ENCODE peak calls at places on chromosomes 6 and 20, in eight cellular contexts. E, F, H, G, C, O, A and L are unnamed samples.

GRCh38 chr6:150830409-150831165 is 34.9 kb upstream of the MTHFD1L start:
- DNase-seq in E (no peak), F (no peak), H (no peak), G (no peak), C (peak; percentile 29), O (no peak), A (peak; percentile 5), L (no peak)

GRCh38 chr20:19913927-19914614 is 103.1 kb upstream of the NAA20 start:
- DNase-seq in E (no peak), F (no peak), H (no peak), G (no peak), C (peak; percentile 66), O (no peak), A (no peak), L (peak; percentile 28)

GRCh38 chr6:121222656-121223055 is 111.6 kb downstream of the TBC1D32 start:
- DNase-seq in E (no peak), F (no peak), H (no peak), G (no peak), C (peak; percentile 86), O (no peak), A (peak; percentile 74), L (no peak)

GRCh38 chr20:32089637-32090330 is 19.7 kb upstream of the TM9SF4 start:
- DNase-seq in E (no peak), F (no peak), H (no peak), G (no peak), C (no peak), O (no peak), A (no peak), L (no peak)

GRCh38 chr20:38873050-38873581 is 53.1 kb upstream of the FAM83D start:
- DNase-seq in E (no peak), F (peak; percentile 78), H (peak; percentile 79), G (no peak), C (no peak), O (peak; percentile 48), A (no peak), L (peak; percentile 78)

GRCh38 chr6:165244524-165245247 is 64.7 kb downstream of the C6orf118 start:
- DNase-seq in E (no peak), F (no peak), H (no peak), G (no peak), C (no peak), O (no peak), A (no peak), L (no peak)

GRCh38 chr20:17681741-17682102 is 320 bp downstream of the RRBP1 start:
- DNase-seq in E (no peak), F (no peak), H (no peak), G (no peak), C (no peak), O (no peak), A (no peak), L (peak; percentile 53)

GRCh38 chr6:99458319-99458718 is 33.2 kb upstream of the PNISR start:
- DNase-seq in E (peak; percentile 45), F (no peak), H (no peak), G (no peak), C (peak; percentile 55), O (no peak), A (peak; percentile 40), L (no peak)

GRCh38 chr6:167399599-167399998 is 74.7 kb downstream of the TTLL2 start:
- DNase-seq in E (no peak), F (no peak), H (no peak), G (no peak), C (no peak), O (no peak), A (no peak), L (no peak)

DNA sequence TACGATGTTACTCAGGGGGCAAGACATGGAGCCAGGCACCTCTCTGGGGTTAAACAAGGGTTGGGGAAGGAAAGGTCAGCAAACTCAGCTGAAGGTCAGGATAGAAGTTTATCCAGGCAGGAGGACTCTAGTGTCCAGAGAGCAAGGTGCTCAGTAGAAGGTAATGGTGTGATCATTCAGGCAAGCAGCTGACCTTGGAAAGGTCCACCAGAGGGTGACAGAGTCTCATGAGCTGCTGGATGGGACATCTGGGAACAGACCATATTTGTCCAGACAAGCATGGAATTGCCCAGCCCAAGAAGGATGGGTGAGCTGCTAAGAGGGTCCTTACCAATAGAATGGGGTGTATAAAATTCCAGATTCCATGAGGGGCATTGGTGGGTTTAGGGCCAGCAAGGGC is 89.5 kb downstream of the MAP3K7 start:
- DNase-seq in E (no peak), F (no peak), H (no peak), G (no peak), C (no peak), O (no peak), A (no peak), L (no peak)
- TF ChIP-seq CTCF in E (no peak), F (no peak), H (no peak), G (no peak), C (no peak), O (no peak), A (no peak), L (no peak)

GRCh38 chr20:8020314-8021079 is 936 bp upstream of the TMX4 start:
- DNase-seq in E (no peak), F (peak; percentile 23), H (peak; percentile 26), G (no peak), C (no peak), O (no peak), A (no peak), L (peak; percentile 43)

GRCh38 chr20:8019998-8020247 is 362 bp upstream of the TMX4 start:
- DNase-seq in E (no peak), F (no peak), H (no peak), G (no peak), C (no peak), O (no peak), A (no peak), L (no peak)

GRCh38 chr20:8021541-8022269 is 2.1 kb upstream of the TMX4 start:
- DNase-seq in E (no peak), F (no peak), H (no peak), G (peak; percentile 44), C (peak; percentile 18), O (no peak), A (no peak), L (no peak)

GRCh38 chr20:8019178-8019997 is at the start of gene TMX4:
- DNase-seq in E (peak; percentile 85), F (peak; percentile 93), H (peak; percentile 93), G (peak; percentile 99), C (peak; percentile 96), O (peak; percentile 85), A (peak; percentile 94), L (peak; percentile 96)

GRCh38 chr20:8018928-8019177 is 708 bp downstream of the TMX4 start:
- DNase-seq in E (no peak), F (no peak), H (no peak), G (no peak), C (no peak), O (no peak), A (no peak), L (no peak)
- TF ChIP-seq CTCF in E (peak; percentile 4), F (no peak), H (no peak), G (no peak), C (no peak), O (no peak), A (no peak), L (peak; percentile 24)

DNA sequence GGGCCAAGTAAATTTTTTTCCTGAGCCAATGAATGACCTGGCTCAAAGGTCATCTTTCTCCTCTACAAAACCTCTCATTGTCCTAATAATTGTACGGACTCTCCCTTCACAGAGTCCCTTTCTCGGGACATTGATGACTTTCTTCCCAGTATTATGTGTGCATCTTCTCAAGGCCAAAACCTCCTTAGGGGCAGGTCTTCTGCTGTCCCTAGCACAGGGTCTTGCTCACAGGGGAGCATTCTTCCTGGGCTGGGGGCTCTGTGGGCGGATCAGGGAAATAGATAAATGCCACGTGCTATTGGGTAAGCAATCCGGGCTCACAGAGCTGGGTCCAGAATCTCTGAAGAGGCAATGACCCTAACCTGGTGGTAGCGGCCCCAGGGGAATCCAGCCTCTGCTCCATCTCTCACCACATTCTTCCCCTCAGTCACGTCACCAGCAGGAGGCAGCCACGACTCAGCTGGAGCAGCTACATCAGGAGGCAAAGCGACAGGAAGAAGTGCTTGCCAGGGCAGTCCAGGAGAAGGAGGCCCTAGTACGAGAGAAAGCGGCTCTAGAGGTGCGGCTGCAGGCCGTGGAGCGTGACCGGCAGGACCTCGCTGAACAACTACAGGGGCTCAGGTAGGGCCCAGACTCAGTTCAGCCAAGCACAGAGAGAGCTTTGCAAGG is 23.5 kb downstream of the CEP250 start:
- DNase-seq in E (no peak), F (no peak), H (no peak), G (no peak), C (no peak), O (no peak), A (no peak), L (no peak)
- TF ChIP-seq CTCF in E (peak; percentile 27), F (peak; percentile 23), H (peak; percentile 22), G (no peak), C (no peak), O (no peak), A (no peak), L (peak; percentile 24)

DNA sequence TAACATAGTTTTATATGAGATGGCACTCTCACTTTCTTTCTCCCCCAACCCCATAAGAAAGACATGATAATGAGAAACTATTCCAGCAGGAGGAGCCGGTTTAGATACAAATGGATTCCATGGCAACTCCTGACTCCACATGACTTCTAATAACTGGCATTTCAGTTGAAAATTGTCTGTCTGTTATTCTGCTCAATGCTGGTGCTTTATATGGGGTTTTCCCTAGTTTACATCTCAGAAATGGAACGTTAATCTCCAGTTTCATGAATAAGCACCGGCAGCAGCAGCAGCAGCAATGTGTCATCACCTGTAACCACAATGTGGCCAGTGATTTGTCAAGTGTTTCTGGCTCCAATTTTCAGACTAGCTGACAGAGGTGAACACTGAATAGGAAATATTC is 8.0 kb upstream of the SIM1 start:
- DNase-seq in E (no peak), F (peak; percentile 40), H (no peak), G (no peak), C (peak; percentile 64), O (no peak), A (peak; percentile 81), L (peak; percentile 69)
- TF ChIP-seq CTCF in E (peak; percentile 10), F (no peak), H (no peak), G (no peak), C (no peak), O (no peak), A (peak; percentile 48), L (no peak)

GRCh38 chr6:49423817-49424216 is 39.2 kb downstream of the MMUT start:
- DNase-seq in E (no peak), F (no peak), H (no peak), G (no peak), C (peak; percentile 33), O (no peak), A (peak; percentile 10), L (no peak)
- TF ChIP-seq CTCF in E (peak; percentile 9), F (no peak), H (no peak), G (no peak), C (peak; percentile 11), O (no peak), A (peak; percentile 73), L (no peak)

DNA sequence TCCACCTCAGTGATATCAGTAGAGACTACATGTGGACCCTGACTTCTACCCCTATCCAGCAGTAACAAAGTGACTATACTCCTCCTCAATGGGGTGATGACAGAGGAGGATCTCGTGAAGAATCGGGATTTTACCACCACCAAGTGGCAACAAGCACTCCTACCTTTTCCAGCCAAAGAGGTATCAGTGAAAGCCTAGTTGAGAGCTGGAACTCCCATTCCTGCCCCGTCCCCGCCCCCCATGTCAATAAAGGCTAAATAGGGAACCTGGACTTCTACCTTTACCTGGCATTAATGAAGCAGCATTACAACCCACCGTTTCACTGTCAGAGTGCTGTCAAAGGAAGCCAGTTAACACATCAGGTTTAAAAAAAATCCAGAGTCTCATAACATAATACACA is 45.3 kb downstream of the RNF24 start:
- DNase-seq in E (no peak), F (no peak), H (no peak), G (no peak), C (no peak), O (no peak), A (no peak), L (no peak)
- TF ChIP-seq CTCF in E (no peak), F (no peak), H (no peak), G (no peak), C (no peak), O (no peak), A (no peak), L (no peak)